ENCODE peak calls at places on chromosomes 16 and 17, in nine cellular contexts. One of them, this sample, is unnamed.

GRCh38 chr17:42291136-42291535 is 2.8 kb downstream of the STAT5A start:
- DNase-seq in WTC11: no peak
- DNase-seq in T-cell: no peak
- DNase-seq in T-helper 9 cell: no peak
- DNase-seq in NCI-H446 treated with DMSO at 0.1 percent for 48 hours: no peak
- DNase-seq in omental fat pad: no peak
- DNase-seq in midbrain: no peak
- DNase-seq in stomach: no peak
- DNase-seq in astrocyte of the spinal cord: no peak
- DNase-seq in this sample: no peak

GRCh38 chr17:33200587-33200986 is 92.5 kb downstream of the ASIC2 start:
- DNase-seq in stomach: no peak
- DNase-seq in astrocyte of the spinal cord: no peak
- DNase-seq in omental fat pad: no peak
- DNase-seq in T-helper 9 cell: no peak
- DNase-seq in midbrain: no peak
- DNase-seq in WTC11: peak
- DNase-seq in NCI-H446 treated with DMSO at 0.1 percent for 48 hours: no peak
- DNase-seq in T-cell: no peak
- DNase-seq in this sample: peak

GRCh38 chr17:32536736-32537646 is 50.2 kb downstream of the CDK5R1 start:
- DNase-seq in omental fat pad: no peak
- DNase-seq in WTC11: no peak
- DNase-seq in astrocyte of the spinal cord: peak
- DNase-seq in T-helper 9 cell: no peak
- DNase-seq in stomach: no peak
- DNase-seq in NCI-H446 treated with DMSO at 0.1 percent for 48 hours: no peak
- DNase-seq in midbrain: no peak
- DNase-seq in T-cell: no peak
- DNase-seq in this sample: peak

GRCh38 chr17:78736526-78737079 is 45.5 kb downstream of the CYTH1 start:
- DNase-seq in stomach: peak
- DNase-seq in astrocyte of the spinal cord: no peak
- DNase-seq in midbrain: peak
- DNase-seq in T-helper 9 cell: peak
- DNase-seq in WTC11: peak
- DNase-seq in omental fat pad: no peak
- DNase-seq in NCI-H446 treated with DMSO at 0.1 percent for 48 hours: no peak
- DNase-seq in T-cell: peak
- DNase-seq in this sample: no peak

GRCh38 chr16:25729188-25729587 is 37.4 kb downstream of the HS3ST4 start:
- DNase-seq in astrocyte of the spinal cord: no peak
- DNase-seq in omental fat pad: no peak
- DNase-seq in midbrain: no peak
- DNase-seq in T-cell: no peak
- DNase-seq in WTC11: no peak
- DNase-seq in NCI-H446 treated with DMSO at 0.1 percent for 48 hours: no peak
- DNase-seq in T-helper 9 cell: no peak
- DNase-seq in stomach: no peak
- DNase-seq in this sample: no peak

GRCh38 chr17:53499277-53499676 is 323.4 kb upstream of the KIF2B start:
- DNase-seq in stomach: no peak
- DNase-seq in WTC11: no peak
- DNase-seq in NCI-H446 treated with DMSO at 0.1 percent for 48 hours: no peak
- DNase-seq in T-helper 9 cell: no peak
- DNase-seq in T-cell: no peak
- DNase-seq in astrocyte of the spinal cord: no peak
- DNase-seq in midbrain: no peak
- DNase-seq in omental fat pad: no peak
- DNase-seq in this sample: no peak

GRCh38 chr16:87391324-87391949 is 699 bp upstream of the MAP1LC3B start:
- DNase-seq in stomach: peak
- DNase-seq in omental fat pad: no peak
- DNase-seq in astrocyte of the spinal cord: no peak
- DNase-seq in WTC11: peak
- DNase-seq in midbrain: peak
- DNase-seq in NCI-H446 treated with DMSO at 0.1 percent for 48 hours: no peak
- DNase-seq in T-helper 9 cell: no peak
- DNase-seq in T-cell: no peak
- DNase-seq in this sample: no peak

GRCh38 chr17:45310380-45311324 is 6.2 kb downstream of the MAP3K14 start:
- DNase-seq in T-cell: no peak
- DNase-seq in stomach: peak
- DNase-seq in T-helper 9 cell: no peak
- DNase-seq in omental fat pad: no peak
- DNase-seq in NCI-H446 treated with DMSO at 0.1 percent for 48 hours: no peak
- DNase-seq in midbrain: no peak
- DNase-seq in astrocyte of the spinal cord: no peak
- DNase-seq in WTC11: no peak
- DNase-seq in this sample: no peak

GRCh38 chr16:30018731-30019158 is 4.3 kb upstream of the C16orf92 start:
- DNase-seq in midbrain: no peak
- DNase-seq in stomach: no peak
- DNase-seq in T-cell: no peak
- DNase-seq in WTC11: no peak
- DNase-seq in astrocyte of the spinal cord: peak
- DNase-seq in T-helper 9 cell: no peak
- DNase-seq in NCI-H446 treated with DMSO at 0.1 percent for 48 hours: no peak
- DNase-seq in omental fat pad: no peak
- DNase-seq in this sample: peak

GRCh38 chr17:39325528-39326240 is 75.7 kb downstream of the FBXL20 start:
- DNase-seq in T-helper 9 cell: no peak
- DNase-seq in stomach: no peak
- DNase-seq in omental fat pad: no peak
- DNase-seq in astrocyte of the spinal cord: no peak
- DNase-seq in T-cell: no peak
- DNase-seq in midbrain: no peak
- DNase-seq in WTC11: no peak
- DNase-seq in NCI-H446 treated with DMSO at 0.1 percent for 48 hours: no peak
- DNase-seq in this sample: no peak

GRCh38 chr17:33292184-33292980 is 713 bp downstream of the ASIC2 start:
- DNase-seq in astrocyte of the spinal cord: peak
- DNase-seq in stomach: no peak
- DNase-seq in T-helper 9 cell: no peak
- DNase-seq in midbrain: no peak
- DNase-seq in T-cell: no peak
- DNase-seq in omental fat pad: no peak
- DNase-seq in WTC11: peak
- DNase-seq in NCI-H446 treated with DMSO at 0.1 percent for 48 hours: no peak
- DNase-seq in this sample: no peak

GRCh38 chr16:79278506-79278905 is 322.0 kb downstream of the MAF start:
- DNase-seq in NCI-H446 treated with DMSO at 0.1 percent for 48 hours: no peak
- DNase-seq in astrocyte of the spinal cord: no peak
- DNase-seq in WTC11: no peak
- DNase-seq in omental fat pad: no peak
- DNase-seq in T-cell: peak
- DNase-seq in midbrain: no peak
- DNase-seq in stomach: no peak
- DNase-seq in T-helper 9 cell: peak
- DNase-seq in this sample: no peak

GRCh38 chr17:62787358-62787757 is 20.8 kb downstream of the MARCHF10 start:
- DNase-seq in midbrain: no peak
- DNase-seq in T-helper 9 cell: no peak
- DNase-seq in NCI-H446 treated with DMSO at 0.1 percent for 48 hours: no peak
- DNase-seq in T-cell: no peak
- DNase-seq in astrocyte of the spinal cord: no peak
- DNase-seq in WTC11: no peak
- DNase-seq in omental fat pad: no peak
- DNase-seq in stomach: no peak
- DNase-seq in this sample: peak

GRCh38 chr16:2428051-2428786 is 1.0 kb upstream of the CCNF start:
- DNase-seq in T-helper 9 cell: no peak
- DNase-seq in T-cell: no peak
- DNase-seq in stomach: peak
- DNase-seq in astrocyte of the spinal cord: no peak
- DNase-seq in NCI-H446 treated with DMSO at 0.1 percent for 48 hours: no peak
- DNase-seq in midbrain: peak
- DNase-seq in WTC11: peak
- DNase-seq in omental fat pad: no peak
- DNase-seq in this sample: no peak

GRCh38 chr17:46929413-46929812 is 6.5 kb downstream of the GOSR2 start:
- DNase-seq in astrocyte of the spinal cord: no peak
- DNase-seq in midbrain: no peak
- DNase-seq in omental fat pad: no peak
- DNase-seq in T-cell: no peak
- DNase-seq in NCI-H446 treated with DMSO at 0.1 percent for 48 hours: no peak
- DNase-seq in WTC11: no peak
- DNase-seq in stomach: no peak
- DNase-seq in T-helper 9 cell: no peak
- DNase-seq in this sample: peak

GRCh38 chr16:30737794-30738648 is 10.2 kb upstream of the PHKG2 start:
- DNase-seq in astrocyte of the spinal cord: no peak
- DNase-seq in omental fat pad: no peak
- DNase-seq in midbrain: no peak
- DNase-seq in T-helper 9 cell: no peak
- DNase-seq in WTC11: no peak
- DNase-seq in T-cell: no peak
- DNase-seq in NCI-H446 treated with DMSO at 0.1 percent for 48 hours: no peak
- DNase-seq in stomach: no peak
- DNase-seq in this sample: no peak

This sample was measured in brain microvascular endothelial cell.